ENCODE peak calls at places on chromosomes 4 and X, in seven cellular contexts. O is NCI-H524, K is aorta, H is hypothalamus, W is H7, R is OCI-LY7, L is NCI-H2029. F is an unnamed sample.

GRCh38 chrX:10756365-10756915 is 136.1 kb upstream of the MID1 start:
- DNase-seq in O (no peak), K (no peak), H (no peak), W (no peak), R (no peak), L (no peak), F (no peak)

GRCh38 chrX:118226060-118226428 is 109.4 kb upstream of the KLHL13 start:
- DNase-seq in O (no peak), K (no peak), H (no peak), W (peak), R (peak), L (peak), F (no peak)

GRCh38 chr4:127045872-127046271 is 586.9 kb upstream of the INTU start:
- DNase-seq in O (no peak), K (no peak), H (no peak), W (no peak), R (no peak), L (no peak), F (no peak)

GRCh38 chrX:150375243-150375642 is 12.1 kb downstream of the MAMLD1 start:
- DNase-seq in O (no peak), K (no peak), H (no peak), W (no peak), R (no peak), L (no peak), F (no peak)

GRCh38 chr4:169407217-169407845 is 136.6 kb upstream of the SH3RF1 start:
- DNase-seq in O (no peak), K (no peak), H (no peak), W (no peak), R (no peak), L (no peak), F (no peak)

GRCh38 chr4:84814100-84814750 is 152.3 kb downstream of the WDFY3 start:
- DNase-seq in O (no peak), K (no peak), H (no peak), W (no peak), R (no peak), L (no peak), F (no peak)

GRCh38 chrX:26848511-26848910 is 614.6 kb downstream of the PPP4R3C start:
- DNase-seq in O (no peak), K (no peak), H (no peak), W (no peak), R (no peak), L (no peak), F (no peak)

GRCh38 chr4:179583221-179583620 is 2141.0 kb upstream of the AGA start:
- DNase-seq in O (no peak), K (no peak), H (no peak), W (no peak), R (no peak), L (no peak), F (no peak)

GRCh38 chr4:16464651-16465050 is 238.4 kb upstream of the TAPT1 start:
- DNase-seq in O (no peak), K (no peak), H (no peak), W (no peak), R (no peak), L (no peak), F (no peak)

GRCh38 chrX:21509912-21510311 is 135.7 kb downstream of the CNKSR2 start:
- DNase-seq in O (no peak), K (no peak), H (no peak), W (no peak), R (no peak), L (peak), F (no peak)

GRCh38 chr4:149521611-149522010 is 294.0 kb downstream of the IQCM start:
- DNase-seq in O (no peak), K (no peak), H (no peak), W (no peak), R (no peak), L (no peak), F (no peak)

GRCh38 chr4:156710571-156711195 is 260.9 kb downstream of the PDGFC start:
- DNase-seq in O (no peak), K (no peak), H (no peak), W (no peak), R (no peak), L (no peak), F (no peak)

GRCh38 chr4:38071801-38072567 is 111.8 kb downstream of the PTTG2 start:
- DNase-seq in O (no peak), K (no peak), H (no peak), W (no peak), R (peak), L (no peak), F (no peak)

GRCh38 chr4:14178421-14178820 is 550.9 kb upstream of the BOD1L1 start:
- DNase-seq in O (no peak), K (no peak), H (no peak), W (no peak), R (peak), L (no peak), F (no peak)

GRCh38 chrX:15336023-15336413 is 695 bp upstream of the PIGA start:
- DNase-seq in O (peak), K (no peak), H (no peak), W (peak), R (peak), L (no peak), F (no peak)